ENCODE peak calls at places on chromosomes 16 and 17, in eight cellular contexts. One of them, this sample, is unnamed.

GRCh38 chr16:728131-728889 is 1.4 kb downstream of the HAGHL start:
- DNase-seq in T47D: peak
- DNase-seq in hypothalamus: peak
- DNase-seq in fibroblast of lung: peak
- DNase-seq in stimulated activated CD4-positive, alpha-beta T cell treated with anti-CD3 and anti-CD28 coated beads, TNF-alpha, amount 100 ng/mL, for 4 hours: no peak
- DNase-seq in anterior cingulate cortex: no peak
- DNase-seq in uterus: no peak
- DNase-seq in amygdala: peak
- DNase-seq in this sample: peak

GRCh38 chr17:29155235-29155965 is 24.8 kb downstream of the MYO18A start:
- DNase-seq in T47D: no peak
- DNase-seq in hypothalamus: no peak
- DNase-seq in fibroblast of lung: peak
- DNase-seq in stimulated activated CD4-positive, alpha-beta T cell treated with anti-CD3 and anti-CD28 coated beads, TNF-alpha, amount 100 ng/mL, for 4 hours: peak
- DNase-seq in anterior cingulate cortex: no peak
- DNase-seq in uterus: peak
- DNase-seq in amygdala: no peak
- DNase-seq in this sample: no peak

GRCh38 chr17:19389386-19389785 is 2.4 kb upstream of the MFAP4 start:
- DNase-seq in T47D: no peak
- DNase-seq in hypothalamus: no peak
- DNase-seq in fibroblast of lung: no peak
- DNase-seq in stimulated activated CD4-positive, alpha-beta T cell treated with anti-CD3 and anti-CD28 coated beads, TNF-alpha, amount 100 ng/mL, for 4 hours: no peak
- DNase-seq in anterior cingulate cortex: no peak
- DNase-seq in uterus: no peak
- DNase-seq in amygdala: no peak
- DNase-seq in this sample: no peak

GRCh38 chr17:81440511-81441244 is 45.4 kb downstream of the BAHCC1 start:
- DNase-seq in T47D: peak
- DNase-seq in hypothalamus: no peak
- DNase-seq in fibroblast of lung: no peak
- DNase-seq in stimulated activated CD4-positive, alpha-beta T cell treated with anti-CD3 and anti-CD28 coated beads, TNF-alpha, amount 100 ng/mL, for 4 hours: no peak
- DNase-seq in anterior cingulate cortex: no peak
- DNase-seq in uterus: no peak
- DNase-seq in amygdala: no peak
- DNase-seq in this sample: no peak

GRCh38 chr17:81715872-81716673 is 4.0 kb downstream of the SLC25A10 start:
- DNase-seq in T47D: no peak
- DNase-seq in hypothalamus: no peak
- DNase-seq in fibroblast of lung: no peak
- DNase-seq in stimulated activated CD4-positive, alpha-beta T cell treated with anti-CD3 and anti-CD28 coated beads, TNF-alpha, amount 100 ng/mL, for 4 hours: no peak
- DNase-seq in anterior cingulate cortex: no peak
- DNase-seq in uterus: no peak
- DNase-seq in amygdala: no peak
- DNase-seq in this sample: no peak

GRCh38 chr17:65593870-65594584 is 32.6 kb upstream of the AXIN2 start:
- DNase-seq in T47D: no peak
- DNase-seq in hypothalamus: no peak
- DNase-seq in fibroblast of lung: peak
- DNase-seq in stimulated activated CD4-positive, alpha-beta T cell treated with anti-CD3 and anti-CD28 coated beads, TNF-alpha, amount 100 ng/mL, for 4 hours: no peak
- DNase-seq in anterior cingulate cortex: no peak
- DNase-seq in uterus: no peak
- DNase-seq in amygdala: no peak
- DNase-seq in this sample: no peak

GRCh38 chr17:37610971-37611370 is 1.8 kb upstream of the SYNRG start:
- DNase-seq in T47D: no peak
- DNase-seq in hypothalamus: no peak
- DNase-seq in fibroblast of lung: no peak
- DNase-seq in stimulated activated CD4-positive, alpha-beta T cell treated with anti-CD3 and anti-CD28 coated beads, TNF-alpha, amount 100 ng/mL, for 4 hours: no peak
- DNase-seq in anterior cingulate cortex: no peak
- DNase-seq in uterus: no peak
- DNase-seq in amygdala: no peak
- DNase-seq in this sample: no peak

GRCh38 chr16:88346680-88347505 is 35.9 kb upstream of the ZNF469 start:
- DNase-seq in T47D: no peak
- DNase-seq in hypothalamus: no peak
- DNase-seq in fibroblast of lung: no peak
- DNase-seq in stimulated activated CD4-positive, alpha-beta T cell treated with anti-CD3 and anti-CD28 coated beads, TNF-alpha, amount 100 ng/mL, for 4 hours: no peak
- DNase-seq in anterior cingulate cortex: no peak
- DNase-seq in uterus: no peak
- DNase-seq in amygdala: no peak
- DNase-seq in this sample: no peak

GRCh38 chr17:35578195-35578928 is at the start of gene PEX12:
- DNase-seq in T47D: peak
- DNase-seq in hypothalamus: peak
- DNase-seq in fibroblast of lung: peak
- DNase-seq in stimulated activated CD4-positive, alpha-beta T cell treated with anti-CD3 and anti-CD28 coated beads, TNF-alpha, amount 100 ng/mL, for 4 hours: peak
- DNase-seq in anterior cingulate cortex: peak
- DNase-seq in uterus: peak
- DNase-seq in amygdala: peak
- DNase-seq in this sample: peak

GRCh38 chr17:20263595-20263994 is 203.7 kb downstream of the LGALS9B start:
- DNase-seq in T47D: no peak
- DNase-seq in hypothalamus: no peak
- DNase-seq in fibroblast of lung: peak
- DNase-seq in stimulated activated CD4-positive, alpha-beta T cell treated with anti-CD3 and anti-CD28 coated beads, TNF-alpha, amount 100 ng/mL, for 4 hours: no peak
- DNase-seq in anterior cingulate cortex: no peak
- DNase-seq in uterus: no peak
- DNase-seq in amygdala: no peak
- DNase-seq in this sample: no peak

GRCh38 chr16:29030086-29030840 is 45.4 kb downstream of the LAT start:
- DNase-seq in T47D: no peak
- DNase-seq in hypothalamus: no peak
- DNase-seq in fibroblast of lung: no peak
- DNase-seq in stimulated activated CD4-positive, alpha-beta T cell treated with anti-CD3 and anti-CD28 coated beads, TNF-alpha, amount 100 ng/mL, for 4 hours: no peak
- DNase-seq in anterior cingulate cortex: no peak
- DNase-seq in uterus: no peak
- DNase-seq in amygdala: no peak
- DNase-seq in this sample: no peak

GRCh38 chr16:87877942-87878507 is 8.7 kb upstream of the SLC7A5 start:
- DNase-seq in T47D: peak
- DNase-seq in hypothalamus: no peak
- DNase-seq in fibroblast of lung: no peak
- DNase-seq in stimulated activated CD4-positive, alpha-beta T cell treated with anti-CD3 and anti-CD28 coated beads, TNF-alpha, amount 100 ng/mL, for 4 hours: no peak
- DNase-seq in anterior cingulate cortex: no peak
- DNase-seq in uterus: no peak
- DNase-seq in amygdala: no peak
- DNase-seq in this sample: no peak

GRCh38 chr17:79053251-79053925 is 21.2 kb upstream of the ENGASE start:
- DNase-seq in T47D: no peak
- DNase-seq in hypothalamus: no peak
- DNase-seq in fibroblast of lung: no peak
- DNase-seq in stimulated activated CD4-positive, alpha-beta T cell treated with anti-CD3 and anti-CD28 coated beads, TNF-alpha, amount 100 ng/mL, for 4 hours: no peak
- DNase-seq in anterior cingulate cortex: no peak
- DNase-seq in uterus: no peak
- DNase-seq in amygdala: no peak
- DNase-seq in this sample: no peak

GRCh38 chr17:81931189-81931556 is 3.6 kb upstream of the MAFG start:
- DNase-seq in T47D: no peak
- DNase-seq in hypothalamus: no peak
- DNase-seq in fibroblast of lung: no peak
- DNase-seq in stimulated activated CD4-positive, alpha-beta T cell treated with anti-CD3 and anti-CD28 coated beads, TNF-alpha, amount 100 ng/mL, for 4 hours: no peak
- DNase-seq in anterior cingulate cortex: no peak
- DNase-seq in uterus: no peak
- DNase-seq in amygdala: no peak
- DNase-seq in this sample: no peak

GRCh38 chr16:74439685-74440084 is 18.4 kb upstream of the CLEC18B start:
- DNase-seq in T47D: no peak
- DNase-seq in hypothalamus: no peak
- DNase-seq in fibroblast of lung: no peak
- DNase-seq in stimulated activated CD4-positive, alpha-beta T cell treated with anti-CD3 and anti-CD28 coated beads, TNF-alpha, amount 100 ng/mL, for 4 hours: no peak
- DNase-seq in anterior cingulate cortex: no peak
- DNase-seq in uterus: no peak
- DNase-seq in amygdala: no peak
- DNase-seq in this sample: no peak

GRCh38 chr16:26019406-26019805 is 327.6 kb downstream of the HS3ST4 start:
- DNase-seq in T47D: no peak
- DNase-seq in hypothalamus: no peak
- DNase-seq in fibroblast of lung: no peak
- DNase-seq in stimulated activated CD4-positive, alpha-beta T cell treated with anti-CD3 and anti-CD28 coated beads, TNF-alpha, amount 100 ng/mL, for 4 hours: no peak
- DNase-seq in anterior cingulate cortex: no peak
- DNase-seq in uterus: no peak
- DNase-seq in amygdala: no peak
- DNase-seq in this sample: no peak

GRCh38 chr17:37107406-37108083 is 158.8 kb downstream of the AATF start:
- DNase-seq in T47D: peak
- DNase-seq in hypothalamus: peak
- DNase-seq in fibroblast of lung: peak
- DNase-seq in stimulated activated CD4-positive, alpha-beta T cell treated with anti-CD3 and anti-CD28 coated beads, TNF-alpha, amount 100 ng/mL, for 4 hours: no peak
- DNase-seq in anterior cingulate cortex: peak
- DNase-seq in uterus: peak
- DNase-seq in amygdala: peak
- DNase-seq in this sample: no peak

GRCh38 chr16:88030498-88030897 is 79.3 kb downstream of the BANP start:
- DNase-seq in T47D: no peak
- DNase-seq in hypothalamus: no peak
- DNase-seq in fibroblast of lung: no peak
- DNase-seq in stimulated activated CD4-positive, alpha-beta T cell treated with anti-CD3 and anti-CD28 coated beads, TNF-alpha, amount 100 ng/mL, for 4 hours: no peak
- DNase-seq in anterior cingulate cortex: no peak
- DNase-seq in uterus: peak
- DNase-seq in amygdala: no peak
- DNase-seq in this sample: no peak

GRCh38 chr17:36858119-36859002 is 78.9 kb upstream of the LHX1 start:
- DNase-seq in T47D: no peak
- DNase-seq in hypothalamus: no peak
- DNase-seq in fibroblast of lung: no peak
- DNase-seq in stimulated activated CD4-positive, alpha-beta T cell treated with anti-CD3 and anti-CD28 coated beads, TNF-alpha, amount 100 ng/mL, for 4 hours: no peak
- DNase-seq in anterior cingulate cortex: no peak
- DNase-seq in uterus: no peak
- DNase-seq in amygdala: no peak
- DNase-seq in this sample: no peak

GRCh38 chr17:2034806-2035548 is 5.0 kb downstream of the DPH1 start:
- DNase-seq in T47D: no peak
- DNase-seq in hypothalamus: no peak
- DNase-seq in fibroblast of lung: peak
- DNase-seq in stimulated activated CD4-positive, alpha-beta T cell treated with anti-CD3 and anti-CD28 coated beads, TNF-alpha, amount 100 ng/mL, for 4 hours: no peak
- DNase-seq in anterior cingulate cortex: no peak
- DNase-seq in uterus: no peak
- DNase-seq in amygdala: no peak
- DNase-seq in this sample: no peak

GRCh38 chr17:79777844-79778503 is at the start of gene CBX2:
- DNase-seq in T47D: peak
- DNase-seq in hypothalamus: peak
- DNase-seq in fibroblast of lung: peak
- DNase-seq in stimulated activated CD4-positive, alpha-beta T cell treated with anti-CD3 and anti-CD28 coated beads, TNF-alpha, amount 100 ng/mL, for 4 hours: peak
- DNase-seq in anterior cingulate cortex: peak
- DNase-seq in uterus: peak
- DNase-seq in amygdala: peak
- DNase-seq in this sample: peak

GRCh38 chr17:29769225-29769624 is 146.5 kb upstream of the CORO6 start:
- DNase-seq in T47D: no peak
- DNase-seq in hypothalamus: no peak
- DNase-seq in fibroblast of lung: no peak
- DNase-seq in stimulated activated CD4-positive, alpha-beta T cell treated with anti-CD3 and anti-CD28 coated beads, TNF-alpha, amount 100 ng/mL, for 4 hours: no peak
- DNase-seq in anterior cingulate cortex: no peak
- DNase-seq in uterus: no peak
- DNase-seq in amygdala: no peak
- DNase-seq in this sample: no peak

GRCh38 chr17:11986179-11986938 is 10.9 kb downstream of the ZNF18 start:
- DNase-seq in T47D: no peak
- DNase-seq in hypothalamus: no peak
- DNase-seq in fibroblast of lung: no peak
- DNase-seq in stimulated activated CD4-positive, alpha-beta T cell treated with anti-CD3 and anti-CD28 coated beads, TNF-alpha, amount 100 ng/mL, for 4 hours: no peak
- DNase-seq in anterior cingulate cortex: no peak
- DNase-seq in uterus: peak
- DNase-seq in amygdala: no peak
- DNase-seq in this sample: no peak

GRCh38 chr17:3213587-3213986 is 6.1 kb downstream of the OR1A1 start:
- DNase-seq in T47D: peak
- DNase-seq in hypothalamus: no peak
- DNase-seq in fibroblast of lung: no peak
- DNase-seq in stimulated activated CD4-positive, alpha-beta T cell treated with anti-CD3 and anti-CD28 coated beads, TNF-alpha, amount 100 ng/mL, for 4 hours: no peak
- DNase-seq in anterior cingulate cortex: no peak
- DNase-seq in uterus: no peak
- DNase-seq in amygdala: no peak
- DNase-seq in this sample: no peak

GRCh38 chr16:27424772-27425498 is 23.0 kb downstream of the IL21R start:
- DNase-seq in T47D: no peak
- DNase-seq in hypothalamus: no peak
- DNase-seq in fibroblast of lung: no peak
- DNase-seq in stimulated activated CD4-positive, alpha-beta T cell treated with anti-CD3 and anti-CD28 coated beads, TNF-alpha, amount 100 ng/mL, for 4 hours: no peak
- DNase-seq in anterior cingulate cortex: no peak
- DNase-seq in uterus: no peak
- DNase-seq in amygdala: no peak
- DNase-seq in this sample: no peak

GRCh38 chr16:54588026-54588425 is 301.4 kb upstream of the IRX3 start:
- DNase-seq in T47D: no peak
- DNase-seq in hypothalamus: no peak
- DNase-seq in fibroblast of lung: no peak
- DNase-seq in stimulated activated CD4-positive, alpha-beta T cell treated with anti-CD3 and anti-CD28 coated beads, TNF-alpha, amount 100 ng/mL, for 4 hours: no peak
- DNase-seq in anterior cingulate cortex: no peak
- DNase-seq in uterus: no peak
- DNase-seq in amygdala: no peak
- DNase-seq in this sample: no peak

GRCh38 chr17:83173997-83174858 is 94.8 kb downstream of the METRNL start:
- DNase-seq in T47D: peak
- DNase-seq in hypothalamus: no peak
- DNase-seq in fibroblast of lung: no peak
- DNase-seq in stimulated activated CD4-positive, alpha-beta T cell treated with anti-CD3 and anti-CD28 coated beads, TNF-alpha, amount 100 ng/mL, for 4 hours: no peak
- DNase-seq in anterior cingulate cortex: no peak
- DNase-seq in uterus: peak
- DNase-seq in amygdala: no peak
- DNase-seq in this sample: no peak

GRCh38 chr16:55373489-55373832 is 49.5 kb downstream of the IRX6 start:
- DNase-seq in T47D: no peak
- DNase-seq in hypothalamus: no peak
- DNase-seq in fibroblast of lung: no peak
- DNase-seq in stimulated activated CD4-positive, alpha-beta T cell treated with anti-CD3 and anti-CD28 coated beads, TNF-alpha, amount 100 ng/mL, for 4 hours: no peak
- DNase-seq in anterior cingulate cortex: no peak
- DNase-seq in uterus: no peak
- DNase-seq in amygdala: no peak
- DNase-seq in this sample: no peak

GRCh38 chr16:19374402-19374801 is 43.3 kb upstream of the TMC5 start:
- DNase-seq in T47D: no peak
- DNase-seq in hypothalamus: no peak
- DNase-seq in fibroblast of lung: no peak
- DNase-seq in stimulated activated CD4-positive, alpha-beta T cell treated with anti-CD3 and anti-CD28 coated beads, TNF-alpha, amount 100 ng/mL, for 4 hours: no peak
- DNase-seq in anterior cingulate cortex: no peak
- DNase-seq in uterus: no peak
- DNase-seq in amygdala: no peak
- DNase-seq in this sample: no peak

GRCh38 chr16:79360267-79360666 is 240.3 kb downstream of the MAF start:
- DNase-seq in T47D: no peak
- DNase-seq in hypothalamus: no peak
- DNase-seq in fibroblast of lung: no peak
- DNase-seq in stimulated activated CD4-positive, alpha-beta T cell treated with anti-CD3 and anti-CD28 coated beads, TNF-alpha, amount 100 ng/mL, for 4 hours: no peak
- DNase-seq in anterior cingulate cortex: no peak
- DNase-seq in uterus: no peak
- DNase-seq in amygdala: no peak
- DNase-seq in this sample: no peak

GRCh38 chr16:88383401-88384221 is 852 bp downstream of the ZNF469 start:
- DNase-seq in T47D: peak
- DNase-seq in hypothalamus: peak
- DNase-seq in fibroblast of lung: peak
- DNase-seq in stimulated activated CD4-positive, alpha-beta T cell treated with anti-CD3 and anti-CD28 coated beads, TNF-alpha, amount 100 ng/mL, for 4 hours: no peak
- DNase-seq in anterior cingulate cortex: peak
- DNase-seq in uterus: peak
- DNase-seq in amygdala: peak
- DNase-seq in this sample: peak

GRCh38 chr16:31356566-31357323 is 1.8 kb downstream of the ITGAX start:
- DNase-seq in T47D: no peak
- DNase-seq in hypothalamus: no peak
- DNase-seq in fibroblast of lung: no peak
- DNase-seq in stimulated activated CD4-positive, alpha-beta T cell treated with anti-CD3 and anti-CD28 coated beads, TNF-alpha, amount 100 ng/mL, for 4 hours: no peak
- DNase-seq in anterior cingulate cortex: no peak
- DNase-seq in uterus: no peak
- DNase-seq in amygdala: no peak
- DNase-seq in this sample: no peak

GRCh38 chr17:82317394-82318168 is at the start of gene CD7:
- DNase-seq in T47D: no peak
- DNase-seq in hypothalamus: no peak
- DNase-seq in fibroblast of lung: no peak
- DNase-seq in stimulated activated CD4-positive, alpha-beta T cell treated with anti-CD3 and anti-CD28 coated beads, TNF-alpha, amount 100 ng/mL, for 4 hours: no peak
- DNase-seq in anterior cingulate cortex: no peak
- DNase-seq in uterus: no peak
- DNase-seq in amygdala: no peak
- DNase-seq in this sample: no peak

GRCh38 chr16:89909777-89910716 is 8.6 kb upstream of the MC1R start:
- DNase-seq in T47D: peak
- DNase-seq in hypothalamus: peak
- DNase-seq in fibroblast of lung: peak
- DNase-seq in stimulated activated CD4-positive, alpha-beta T cell treated with anti-CD3 and anti-CD28 coated beads, TNF-alpha, amount 100 ng/mL, for 4 hours: peak
- DNase-seq in anterior cingulate cortex: peak
- DNase-seq in uterus: peak
- DNase-seq in amygdala: peak
- DNase-seq in this sample: peak